ENCODE peak calls at places on chromosome 17, in five cellular contexts. D is hippocampal formation, L is Caco-2, O is putamen, G is NCI-H146. J is an unnamed sample.

GRCh38 chr17:31492880-31493655 is 101.6 kb downstream of the RAB11FIP4 start:
- DNase-seq in D (peak; percentile 21), O (no peak), L (no peak), G (no peak), J (no peak)

GRCh38 chr17:47895856-47896671 is at the start of gene SP2:
- DNase-seq in L (peak; percentile 100), G (peak; percentile 100), D (peak; percentile 100), O (peak; percentile 100), J (peak; percentile 100)

GRCh38 chr17:52158450-52159042 is at the start of gene CA10:
- DNase-seq in L (no peak), D (no peak), O (no peak), G (peak; percentile 47), J (no peak)

GRCh38 chr17:58319181-58320162 is 9.1 kb downstream of the TSPOAP1 start:
- DNase-seq in O (no peak), L (no peak), G (no peak), D (no peak), J (no peak)

GRCh38 chr17:44543213-44543904 is 13.9 kb upstream of the FZD2 start:
- DNase-seq in L (peak; percentile 94), D (no peak), O (no peak), G (no peak), J (peak; percentile 99)

GRCh38 chr17:79183221-79184158 is 108.9 kb downstream of the ENGASE start:
- DNase-seq in G (peak; percentile 22), O (peak; percentile 40), L (peak; percentile 29), D (no peak), J (no peak)

GRCh38 chr17:29294580-29294900 is 592 bp upstream of the NUFIP2 start:
- DNase-seq in D (no peak), O (no peak), G (peak; percentile 39), L (no peak), J (no peak)

GRCh38 chr17:76234354-76234679 is 6.0 kb downstream of the RNF157 start:
- DNase-seq in D (no peak), L (no peak), G (no peak), O (no peak), J (no peak)

GRCh38 chr17:42251115-42251514 is 25.1 kb downstream of the STAT5B start:
- DNase-seq in G (no peak), L (peak; percentile 15), D (no peak), O (no peak), J (no peak)

GRCh38 chr17:49217651-49218413 is 7.3 kb downstream of the ABI3 start:
- DNase-seq in O (peak; percentile 50), D (peak; percentile 17), L (no peak), G (no peak), J (no peak)

GRCh38 chr17:48631693-48632578 is 5.8 kb upstream of the HOXB9 start:
- DNase-seq in O (no peak), G (no peak), L (no peak), D (no peak), J (no peak)

GRCh38 chr17:31446195-31446967 is 54.9 kb downstream of the RAB11FIP4 start:
- DNase-seq in O (no peak), D (no peak), L (no peak), G (no peak), J (peak; percentile 14)

GRCh38 chr17:37523715-37524219 is 34.1 kb downstream of the DUSP14 start:
- DNase-seq in O (no peak), L (no peak), D (no peak), G (no peak), J (no peak)

GRCh38 chr17:61251939-61252865 is 147.4 kb upstream of the TBX2 start:
- DNase-seq in L (no peak), O (peak; percentile 51), D (peak; percentile 33), G (no peak), J (peak; percentile 99)

GRCh38 chr17:2694381-2695242 is 17.0 kb downstream of the CLUH start:
- DNase-seq in O (no peak), D (no peak), L (no peak), G (no peak), J (no peak)

GRCh38 chr17:36550491-36551417 is 6.0 kb downstream of the GGNBP2 start:
- DNase-seq in D (no peak), L (no peak), O (no peak), G (no peak), J (no peak)

GRCh38 chr17:14873540-14873939 is 391.6 kb downstream of the PMP22 start:
- DNase-seq in G (no peak), L (no peak), D (no peak), O (no peak), J (no peak)

GRCh38 chr17:19470529-19471261 is 59.7 kb downstream of the RNF112 start:
- DNase-seq in L (no peak), O (no peak), G (peak; percentile 76), D (no peak), J (peak; percentile 92)

GRCh38 chr17:7589204-7589868 is 558 bp downstream of the SOX15 start:
- DNase-seq in G (no peak), D (peak; percentile 77), O (peak; percentile 81), L (no peak), J (peak; percentile 86)

GRCh38 chr17:42408076-42408475 is 15.0 kb downstream of the CAVIN1 start:
- DNase-seq in D (peak; percentile 84), L (no peak), G (no peak), O (peak; percentile 93), J (no peak)

GRCh38 chr17:32741381-32741780 is 135.5 kb downstream of the MYO1D start:
- DNase-seq in L (no peak), G (no peak), D (no peak), O (no peak), J (peak; percentile 20)

GRCh38 chr17:1147664-1148063 is 32.1 kb downstream of the ABR start:
- DNase-seq in G (peak; percentile 80), D (no peak), O (peak; percentile 48), L (peak; percentile 77), J (peak; percentile 54)

GRCh38 chr17:2962729-2963128 is 100.7 kb downstream of the OR1D5 start:
- DNase-seq in L (no peak), O (no peak), G (no peak), D (no peak), J (no peak)

GRCh38 chr17:47840742-47841487 is at the start of gene SCRN2:
- DNase-seq in L (peak; percentile 100), D (peak; percentile 69), G (peak; percentile 90), O (peak; percentile 77), J (peak; percentile 84)

GRCh38 chr17:66906321-66907278 is 57.9 kb upstream of the CACNG4 start:
- DNase-seq in G (peak; percentile 89), O (peak; percentile 75), L (peak; percentile 75), D (peak; percentile 62), J (peak; percentile 73)

GRCh38 chr17:43970366-43970765 is 16.6 kb upstream of the PYY start:
- DNase-seq in D (no peak), L (no peak), G (no peak), O (no peak), J (no peak)

GRCh38 chr17:79801156-79802038 is 4.5 kb upstream of the CBX8 start:
- DNase-seq in L (peak; percentile 77), D (no peak), O (no peak), G (peak; percentile 68), J (peak; percentile 29)

GRCh38 chr17:17406225-17406624 is 70.6 kb upstream of the MED9 start:
- DNase-seq in O (no peak), L (peak; percentile 46), D (no peak), G (no peak), J (no peak)

GRCh38 chr17:44779211-44780025 is 20.6 kb downstream of the ADAM11 start:
- DNase-seq in G (peak; percentile 81), D (peak; percentile 73), O (peak; percentile 77), L (peak; percentile 85), J (peak; percentile 83)

GRCh38 chr17:59151007-59151406 is 4.0 kb downstream of the SKA2 start:
- DNase-seq in O (no peak), G (no peak), L (no peak), D (no peak), J (no peak)

GRCh38 chr17:57514614-57515013 is 230.5 kb downstream of the CCDC182 start:
- DNase-seq in O (no peak), L (no peak), G (no peak), D (no peak), J (no peak)

GRCh38 chr17:69757794-69758430 is 317.1 kb upstream of the KCNJ16 start:
- DNase-seq in L (no peak), O (no peak), D (no peak), G (no peak), J (peak; percentile 97)

GRCh38 chr17:49779730-49780220 is 8.7 kb upstream of the KAT7 start:
- DNase-seq in D (no peak), L (peak; percentile 71), O (no peak), G (peak; percentile 37), J (peak; percentile 89)

GRCh38 chr17:2179615-2180295 is 123.8 kb downstream of the SMG6 start:
- DNase-seq in O (peak; percentile 74), G (no peak), D (peak; percentile 52), L (no peak), J (peak; percentile 96)

J was measured in EH.